ENCODE peak calls at places on chromosomes 11 and 22, in four cellular contexts. J is choroid plexus epithelial cell, P is GM20000, U is colonic mucosa. C is an unnamed sample.

GRCh38 chr22:31846161-31847115 is 92.6 kb downstream of the DEPDC5 start:
- DNase-seq in P (peak; percentile 34), U (no peak), J (peak; percentile 83), C (peak; percentile 35)

GRCh38 chr11:132734217-132734616 is 798.1 kb downstream of the OPCML start:
- DNase-seq in J (peak; percentile 73), P (no peak), U (no peak), C (no peak)

GRCh38 chr11:100849009-100849913 is 162.2 kb downstream of the ARHGAP42 start:
- DNase-seq in J (peak; percentile 70), P (no peak), U (no peak), C (no peak)

GRCh38 chr22:37303821-37304274 is 21.5 kb downstream of the CYTH4 start:
- DNase-seq in J (peak; percentile 91), U (no peak), P (no peak), C (no peak)

GRCh38 chr22:43273902-43274484 is 69.2 kb downstream of the SCUBE1 start:
- DNase-seq in P (peak; percentile 80), J (peak; percentile 69), U (no peak), C (peak; percentile 85)

GRCh38 chr22:44182591-44183588 is 2.2 kb downstream of the PARVG start:
- DNase-seq in J (no peak), P (peak; percentile 58), U (peak; percentile 45), C (no peak)

GRCh38 chr11:65132988-65133700 is 1.2 kb downstream of the SYVN1 start:
- DNase-seq in P (peak; percentile 73), U (peak; percentile 94), J (peak; percentile 35), C (peak; percentile 72)

GRCh38 chr22:40345801-40346177 is 511 bp upstream of the ADSL start:
- DNase-seq in P (peak; percentile 49), J (peak; percentile 42), U (peak; percentile 63), C (peak; percentile 46)

GRCh38 chr22:30969532-30970355 is 679 bp downstream of the TUG1 start:
- DNase-seq in J (peak; percentile 58), P (peak; percentile 69), U (peak; percentile 53), C (no peak)

GRCh38 chr11:36750349-36750748 is 152.3 kb upstream of the RAG2 start:
- DNase-seq in J (no peak), U (no peak), P (no peak), C (no peak)

GRCh38 chr11:73252577-73253191 is 19.5 kb upstream of the P2RY6 start:
- DNase-seq in U (no peak), P (no peak), J (no peak), C (no peak)
- TF ChIP-seq CTCF in U (no peak), P (no peak), J (peak; percentile 8), C (no peak)

DNA sequence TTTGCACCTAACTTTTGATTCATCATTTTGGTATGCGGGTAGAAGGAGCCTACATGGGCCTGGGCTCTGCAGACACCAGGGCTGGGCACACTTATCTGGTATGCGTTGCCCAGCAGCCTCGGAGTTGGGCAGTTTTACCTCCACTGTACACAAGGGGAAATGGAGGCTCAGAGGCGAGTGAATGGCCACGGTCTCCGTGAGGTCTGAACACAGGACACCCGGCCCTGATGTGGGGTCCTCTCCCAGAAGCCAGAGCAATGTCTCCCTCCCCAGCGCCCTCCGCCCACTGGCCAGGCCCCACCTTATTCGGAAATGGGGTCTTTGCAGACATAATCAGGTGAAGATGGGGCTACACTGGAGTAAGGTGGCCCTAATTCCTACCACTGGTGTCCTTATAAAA is 43.7 kb downstream of the OSBPL5 start:
- DNase-seq in U (no peak), P (no peak), J (no peak), C (no peak)
- TF ChIP-seq CTCF in U (no peak), P (no peak), J (no peak), C (no peak)

DNA sequence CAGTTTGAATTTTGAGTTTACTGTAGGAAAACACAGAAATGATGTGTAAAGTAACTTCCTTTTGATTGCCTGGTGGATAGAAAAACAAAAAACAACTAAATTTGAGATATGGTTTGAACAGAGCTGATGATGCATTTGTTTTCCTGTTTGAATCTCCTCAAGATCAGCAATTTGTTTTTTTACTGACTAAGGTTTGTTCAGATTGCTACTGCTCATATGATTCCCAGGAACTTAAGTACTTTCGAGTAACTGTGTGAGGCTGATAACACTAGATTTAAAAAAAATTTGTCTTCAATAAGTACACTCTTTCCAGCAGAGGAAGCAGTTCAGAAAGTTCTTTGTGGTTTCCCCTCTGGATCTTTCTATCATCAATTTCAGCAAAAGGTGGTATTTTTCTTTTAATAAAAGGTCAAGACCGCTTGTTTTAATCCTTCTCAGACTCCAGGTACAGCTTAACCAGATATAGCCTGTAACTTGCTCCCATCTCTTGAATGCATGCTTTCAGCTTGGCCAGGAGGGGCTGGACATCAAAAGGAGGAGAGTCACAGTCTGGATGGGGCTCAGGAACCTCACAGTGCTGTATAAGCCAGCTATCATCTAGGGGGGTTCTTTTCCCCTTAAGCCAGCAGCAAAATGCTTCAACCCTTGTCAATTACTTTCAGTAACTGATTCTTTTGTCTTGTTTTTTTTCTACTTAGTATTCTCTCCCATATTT is 12.3 kb upstream of the MS4A6E start:
- DNase-seq in P (no peak), J (no peak), U (no peak), C (no peak)
- TF ChIP-seq CTCF in P (no peak), J (no peak), U (no peak), C (no peak)

DNA sequence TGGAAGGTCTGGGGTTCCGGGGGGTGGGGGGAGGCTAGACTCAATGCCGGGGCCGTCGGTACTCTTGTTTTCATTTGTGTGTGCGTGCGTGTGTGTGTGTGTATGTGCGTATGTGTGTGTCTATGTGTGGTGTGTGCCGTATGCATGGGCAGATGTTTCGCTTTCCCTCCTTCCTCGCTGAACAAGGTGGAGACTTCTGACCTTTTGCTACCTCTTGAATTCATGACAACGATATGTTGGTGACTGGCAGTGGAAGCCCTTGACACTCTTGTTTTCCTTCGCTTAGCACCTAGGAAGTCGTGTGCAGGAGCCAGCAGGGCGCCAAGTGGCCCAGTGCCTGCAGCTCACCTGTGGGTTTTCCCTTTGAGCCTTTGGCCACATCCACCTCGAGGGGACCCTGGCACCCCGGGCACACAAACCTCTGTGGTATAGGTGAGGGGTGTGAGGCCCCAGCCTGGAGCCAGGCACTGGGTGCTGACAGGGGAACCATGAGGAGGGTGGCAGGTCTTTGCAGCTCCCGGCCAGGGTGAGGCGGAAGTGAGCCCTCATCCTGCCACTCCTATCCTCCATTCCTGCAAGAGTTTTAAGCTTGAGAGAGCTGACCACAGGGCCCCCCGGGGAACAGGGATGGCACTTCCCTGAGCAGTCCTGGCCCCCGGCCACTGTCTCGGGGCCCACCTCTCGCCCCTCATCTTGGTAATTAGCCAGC is 19.3 kb upstream of the TMEM191C start:
- DNase-seq in P (no peak), U (no peak), J (no peak), C (no peak)
- TF ChIP-seq CTCF in P (no peak), U (no peak), J (peak; percentile 22), C (peak; percentile 33)

DNA sequence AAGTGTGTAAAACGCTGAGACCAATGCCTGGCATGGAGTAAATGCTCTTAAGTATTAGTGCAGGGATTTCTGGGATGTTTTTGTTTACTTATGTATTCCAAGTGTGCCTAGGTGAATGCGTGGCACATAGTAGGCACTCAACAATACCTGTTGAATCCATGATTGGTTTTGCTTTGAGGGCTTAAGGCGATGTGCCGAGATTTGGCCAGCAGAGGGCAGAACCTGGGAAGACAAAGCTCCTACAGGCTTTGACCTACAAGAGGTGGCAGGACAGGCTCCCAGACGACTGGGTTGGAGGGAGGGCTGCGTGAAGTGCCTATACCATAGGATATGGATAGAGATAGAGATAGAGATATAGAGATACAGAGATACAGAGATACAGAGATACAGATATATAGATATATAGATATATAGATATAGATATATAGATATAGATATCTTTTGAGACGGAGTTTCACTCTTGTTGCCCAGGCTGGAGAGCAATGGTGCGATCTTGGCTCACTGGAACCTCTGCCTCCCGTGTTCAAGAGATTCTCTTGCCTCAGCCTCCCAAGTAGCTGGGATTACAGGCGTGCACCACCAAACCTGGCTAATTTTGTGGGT is 13.9 kb downstream of the KCNE3 start:
- DNase-seq in U (peak; percentile 86), P (peak; percentile 77), J (peak; percentile 82), C (peak; percentile 63)
- TF ChIP-seq CTCF in U (peak; percentile 82), P (peak; percentile 84), J (peak; percentile 90), C (peak; percentile 81)

C was measured in GM13977.